ENCODE peak calls at places on chromosomes 3 and 15, in nine cellular contexts. V is activated CD4-positive, alpha-beta T cell treated with anti-CD3 and anti-CD28 coated beads for 4 hours; K is epithelial cell of proximal tubule; P is stimulated activated CD8-positive, alpha-beta memory T cell treated with anti-CD3 and anti-CD28 coated beads, Interleukin-7, amount 100 ng/mL, for 1 hour; Q is small intestine; S is effector memory CD4-positive, alpha-beta T cell; I is neural progenitor cell; Z is fibroblast of mammary gland; X is AG09319. D is an unnamed sample.
A peak's percentile ranks its signal among the peaks of the same experiment; 100 is the strongest.

GRCh38 chr3:58630081-58630709 is 36.4 kb downstream of the FAM3D start:
- DNase-seq in V (peak; percentile 36), K (no peak), P (peak; percentile 9), Q (peak; percentile 83), S (peak; percentile 12), I (peak; percentile 86), Z (peak; percentile 65), X (peak; percentile 39), D (no peak)

GRCh38 chr3:4834403-4834866 is 144.8 kb upstream of the BHLHE40 start:
- DNase-seq in V (peak; percentile 69), K (no peak), P (peak; percentile 43), Q (peak; percentile 54), S (peak; percentile 69), I (no peak), Z (no peak), X (no peak), D (no peak)

GRCh38 chr3:135513106-135514063 is 452.1 kb upstream of the PPP2R3A start:
- DNase-seq in V (no peak), K (peak; percentile 38), P (no peak), Q (no peak), S (no peak), I (no peak), Z (peak; percentile 84), X (peak; percentile 20), D (peak; percentile 10)

GRCh38 chr3:307182-307581 is 110.6 kb downstream of the CHL1 start:
- DNase-seq in V (no peak), K (no peak), P (no peak), Q (no peak), S (no peak), I (no peak), Z (no peak), X (no peak), D (no peak)

GRCh38 chr3:175885196-175885766 is 1026.1 kb downstream of the NAALADL2 start:
- DNase-seq in V (no peak), K (no peak), P (no peak), Q (no peak), S (no peak), I (peak; percentile 11), Z (no peak), X (no peak), D (no peak)

GRCh38 chr3:21613372-21614070 is 137.5 kb downstream of the ZNF385D start:
- DNase-seq in V (no peak), K (no peak), P (no peak), Q (no peak), S (no peak), I (no peak), Z (peak; percentile 58), X (no peak), D (no peak)

GRCh38 chr3:112303811-112304325 is 9.9 kb upstream of the SLC9C1 start:
- DNase-seq in V (no peak), K (no peak), P (no peak), Q (peak; percentile 23), S (no peak), I (peak; percentile 43), Z (peak; percentile 19), X (no peak), D (no peak)

GRCh38 chr3:67421912-67422311 is 232.5 kb downstream of the SUCLG2 start:
- DNase-seq in V (no peak), K (no peak), P (no peak), Q (no peak), S (no peak), I (no peak), Z (no peak), X (no peak), D (no peak)

GRCh38 chr3:48464713-48465221 is 18.2 kb downstream of the ATRIP start:
- DNase-seq in V (no peak), K (no peak), P (no peak), Q (no peak), S (no peak), I (no peak), Z (no peak), X (no peak), D (no peak)

GRCh38 chr3:27423463-27423862 is 54.3 kb upstream of the NEK10 start:
- DNase-seq in V (no peak), K (no peak), P (no peak), Q (no peak), S (no peak), I (no peak), Z (peak; percentile 89), X (peak; percentile 20), D (peak; percentile 5)

GRCh38 chr3:193714523-193715137 is 121.6 kb downstream of the OPA1 start:
- DNase-seq in V (no peak), K (no peak), P (no peak), Q (no peak), S (no peak), I (no peak), Z (no peak), X (no peak), D (no peak)

GRCh38 chr3:20999661-21000060 is 751.3 kb downstream of the ZNF385D start:
- DNase-seq in V (no peak), K (no peak), P (no peak), Q (no peak), S (no peak), I (no peak), Z (no peak), X (no peak), D (no peak)

GRCh38 chr3:127693336-127693843 is 20.6 kb downstream of the ABTB1 start:
- DNase-seq in V (no peak), K (no peak), P (no peak), Q (no peak), S (no peak), I (no peak), Z (no peak), X (no peak), D (no peak)

GRCh38 chr3:24316887-24317383 is 177.7 kb downstream of the THRB start:
- DNase-seq in V (no peak), K (peak; percentile 67), P (no peak), Q (peak; percentile 92), S (no peak), I (no peak), Z (peak; percentile 72), X (no peak), D (no peak)

GRCh38 chr15:78072080-78072892 is 5.2 kb downstream of the TBC1D2B start:
- DNase-seq in V (peak; percentile 45), K (no peak), P (no peak), Q (peak; percentile 90), S (no peak), I (no peak), Z (peak; percentile 94), X (peak; percentile 81), D (no peak)

GRCh38 chr15:27353837-27354236 is 382.9 kb downstream of the GABRG3 start:
- DNase-seq in V (no peak), K (peak; percentile 67), P (no peak), Q (no peak), S (no peak), I (no peak), Z (peak; percentile 4), X (no peak), D (peak; percentile 38)

GRCh38 chr3:64443553-64444331 is 218.5 kb upstream of the PRICKLE2 start:
- DNase-seq in V (no peak), K (no peak), P (no peak), Q (no peak), S (no peak), I (no peak), Z (peak; percentile 84), X (peak; percentile 67), D (no peak)

GRCh38 chr3:66615643-66616301 is 115.0 kb upstream of the LRIG1 start:
- DNase-seq in V (no peak), K (no peak), P (no peak), Q (no peak), S (no peak), I (no peak), Z (no peak), X (no peak), D (no peak)

GRCh38 chr15:68230157-68231100 is 901 bp upstream of the CLN6 start:
- DNase-seq in V (no peak), K (no peak), P (no peak), Q (no peak), S (no peak), I (no peak), Z (peak; percentile 72), X (no peak), D (no peak)

GRCh38 chr3:54731697-54732445 is 196.0 kb downstream of the LRTM1 start:
- DNase-seq in V (no peak), K (no peak), P (no peak), Q (no peak), S (no peak), I (no peak), Z (no peak), X (peak; percentile 63), D (no peak)

GRCh38 chr3:118846176-118846575 is 188.5 kb downstream of the IGSF11 start:
- DNase-seq in V (no peak), K (no peak), P (no peak), Q (no peak), S (no peak), I (no peak), Z (no peak), X (no peak), D (no peak)

GRCh38 chr3:179227349-179227748 is 23.6 kb downstream of the KCNMB3 start:
- DNase-seq in V (no peak), K (peak; percentile 3), P (no peak), Q (no peak), S (no peak), I (no peak), Z (peak; percentile 33), X (no peak), D (peak; percentile 16)

GRCh38 chr3:195153121-195153520 is 117.8 kb downstream of the XXYLT1 start:
- DNase-seq in V (no peak), K (no peak), P (no peak), Q (no peak), S (no peak), I (peak; percentile 71), Z (no peak), X (no peak), D (no peak)

GRCh38 chr3:129890125-129890524 is 3.4 kb downstream of the TMCC1 start:
- DNase-seq in V (no peak), K (no peak), P (no peak), Q (peak; percentile 33), S (no peak), I (no peak), Z (no peak), X (no peak), D (no peak)

GRCh38 chr15:20346082-20346805 is 195.4 kb downstream of the GOLGA6L6 start:
- DNase-seq in V (peak; percentile 1), K (no peak), P (no peak), Q (no peak), S (no peak), I (no peak), Z (no peak), X (no peak), D (no peak)

GRCh38 chr3:183142199-183142598 is 20.3 kb downstream of the LAMP3 start:
- DNase-seq in V (no peak), K (no peak), P (no peak), Q (no peak), S (no peak), I (no peak), Z (no peak), X (no peak), D (no peak)

GRCh38 chr15:51130344-51130743 is 35.6 kb upstream of the TNFAIP8L3 start:
- DNase-seq in V (no peak), K (no peak), P (no peak), Q (no peak), S (no peak), I (no peak), Z (no peak), X (no peak), D (no peak)

GRCh38 chr3:194269610-194270145 is 81.5 kb downstream of the CPN2 start:
- DNase-seq in V (no peak), K (no peak), P (no peak), Q (no peak), S (no peak), I (peak; percentile 66), Z (peak; percentile 72), X (no peak), D (no peak)

GRCh38 chr3:10099030-10099429 is 9.0 kb downstream of the FANCD2OS start:
- DNase-seq in V (no peak), K (no peak), P (no peak), Q (no peak), S (no peak), I (no peak), Z (no peak), X (no peak), D (no peak)

GRCh38 chr3:108599677-108600409 is 10.3 kb downstream of the DZIP3 start:
- DNase-seq in V (no peak), K (no peak), P (no peak), Q (no peak), S (no peak), I (no peak), Z (no peak), X (no peak), D (no peak)

GRCh38 chr3:14301558-14301957 is 100.8 kb upstream of the SLC6A6 start:
- DNase-seq in V (no peak), K (no peak), P (no peak), Q (no peak), S (no peak), I (no peak), Z (no peak), X (no peak), D (no peak)